ENCODE peak calls at places on chromosomes 12 and 14, in seven cellular contexts. K, P, A, Y, C, W and G are unnamed samples.

GRCh38 chr12:24062642-24063245 is 113.3 kb upstream of the SOX5 start:
- DNase-seq in Y (no peak), K (no peak), P (no peak), W (no peak), A (no peak), C (no peak), G (no peak)

GRCh38 chr12:70831538-70831937 is 89.0 kb downstream of the PTPRR start:
- DNase-seq in W (no peak), Y (no peak), K (no peak), A (no peak), P (no peak), C (no peak), G (no peak)

GRCh38 chr14:91008759-91009409 is 51.6 kb downstream of the RPS6KA5 start:
- DNase-seq in C (no peak), A (peak; percentile 26), W (no peak), Y (no peak), P (peak; percentile 11), K (no peak), G (no peak)

GRCh38 chr12:12964255-12964654 is 12.3 kb upstream of the GPRC5D start:
- DNase-seq in W (no peak), K (no peak), P (no peak), C (no peak), A (no peak), Y (no peak), G (no peak)

GRCh38 chr12:80872053-80872452 is 65.7 kb downstream of the LIN7A start:
- DNase-seq in A (no peak), P (no peak), W (no peak), C (no peak), Y (no peak), K (no peak), G (no peak)

GRCh38 chr12:73629893-73630872 is 907.5 kb upstream of the ATXN7L3B start:
- DNase-seq in C (no peak), A (no peak), P (no peak), K (no peak), Y (peak; percentile 75), W (no peak), G (no peak)

GRCh38 chr14:69008411-69008810 is 29.3 kb upstream of the ACTN1 start:
- DNase-seq in P (no peak), W (peak; percentile 23), C (no peak), Y (no peak), K (no peak), A (no peak), G (no peak)

GRCh38 chr14:44607701-44608100 is 100.6 kb upstream of the FSCB start:
- DNase-seq in W (no peak), P (no peak), Y (no peak), K (no peak), C (no peak), A (no peak), G (no peak)

GRCh38 chr12:50101663-50102062 is 2.1 kb upstream of the GPD1 start:
- DNase-seq in Y (peak; percentile 91), P (no peak), W (no peak), C (no peak), A (no peak), K (no peak), G (no peak)

GRCh38 chr12:53241623-53242412 is 9.8 kb upstream of the RARG start:
- DNase-seq in W (no peak), A (no peak), C (no peak), P (no peak), K (no peak), Y (peak; percentile 38), G (no peak)

GRCh38 chr14:67240168-67240932 is 885 bp upstream of the PALS1 start:
- DNase-seq in K (peak; percentile 47), C (peak; percentile 14), Y (peak; percentile 45), A (no peak), P (peak; percentile 75), W (no peak), G (no peak)

GRCh38 chr12:92010853-92011701 is 134.6 kb downstream of the BTG1 start:
- DNase-seq in P (no peak), Y (no peak), W (no peak), K (no peak), C (peak; percentile 75), A (no peak), G (no peak)

GRCh38 chr12:107200394-107200793 is 107.0 kb upstream of the CRY1 start:
- DNase-seq in K (no peak), W (peak; percentile 38), P (no peak), Y (no peak), C (no peak), A (no peak), G (no peak)

GRCh38 chr12:130514149-130514551 is 176.5 kb downstream of the PIWIL1 start:
- DNase-seq in C (peak; percentile 49), W (no peak), Y (peak; percentile 37), P (no peak), K (no peak), A (no peak), G (no peak)

GRCh38 chr12:124847675-124848074 is 16.0 kb downstream of the SCARB1 start:
- DNase-seq in W (no peak), P (no peak), A (no peak), C (no peak), K (no peak), Y (no peak), G (no peak)

GRCh38 chr14:76701981-76702380 is 59.3 kb upstream of the VASH1 start:
- DNase-seq in W (no peak), A (no peak), C (no peak), Y (no peak), K (no peak), P (no peak), G (no peak)

GRCh38 chr14:91636604-91637003 is 95.3 kb downstream of the CATSPERB start:
- DNase-seq in P (no peak), A (no peak), W (no peak), Y (no peak), K (no peak), C (no peak), G (no peak)

GRCh38 chr12:124777399-124778372 is 86.0 kb downstream of the SCARB1 start:
- DNase-seq in Y (no peak), W (no peak), A (no peak), P (no peak), K (no peak), C (no peak), G (no peak)

GRCh38 chr12:70383484-70383883 is 17.4 kb downstream of the KCNMB4 start:
- DNase-seq in W (no peak), A (no peak), K (no peak), C (no peak), Y (peak; percentile 11), P (no peak), G (no peak)